ENCODE peak calls at places on chromosomes 12 and 14, in seven cellular contexts. H is GM10248, Z is GM13977, X is epithelial cell of proximal tubule, T is neural crest cell, J is choroid plexus epithelial cell, I is IMR-90. N is an unnamed sample.

GRCh38 chr14:103550451-103551337 is 11.8 kb downstream of the BAG5 start:
- DNase-seq in H (no peak), Z (no peak), X (no peak), T (no peak), J (no peak), I (no peak), N (no peak)

GRCh38 chr14:79825046-79825521 is 386.2 kb downstream of the DIO2 start:
- DNase-seq in H (no peak), Z (no peak), X (peak), T (no peak), J (peak), I (peak), N (peak)

GRCh38 chr14:101731187-101732080 is 30.1 kb upstream of the PPP2R5C start:
- DNase-seq in H (peak), Z (peak), X (peak), T (no peak), J (peak), I (peak), N (peak)

GRCh38 chr12:100401660-100402059 is 44.8 kb downstream of the SLC17A8 start:
- DNase-seq in H (no peak), Z (no peak), X (peak), T (no peak), J (peak), I (peak), N (peak)

GRCh38 chr12:107317751-107318553 is 224.6 kb upstream of the CRY1 start:
- DNase-seq in H (peak), Z (peak), X (no peak), T (peak), J (peak), I (peak), N (peak)

GRCh38 chr12:107328442-107329133 is 235.2 kb upstream of the CRY1 start:
- DNase-seq in H (no peak), Z (no peak), X (peak), T (no peak), J (peak), I (peak), N (peak)

GRCh38 chr12:67855103-67855502 is 134.1 kb upstream of the IFNG-AS1 start:
- DNase-seq in H (no peak), Z (no peak), X (no peak), T (no peak), J (peak), I (no peak), N (no peak)

GRCh38 chr14:91891721-91892220 is 24.4 kb upstream of the TC2N start:
- DNase-seq in H (no peak), Z (no peak), X (no peak), T (no peak), J (no peak), I (no peak), N (peak)

GRCh38 chr12:101127521-101128219 is 82.4 kb downstream of the SLC5A8 start:
- DNase-seq in H (no peak), Z (no peak), X (peak), T (no peak), J (peak), I (peak), N (peak)

GRCh38 chr14:102362084-102362483 is 606 bp downstream of the CINP start:
- DNase-seq in H (peak), Z (peak), X (peak), T (no peak), J (peak), I (peak), N (peak)

GRCh38 chr12:46509135-46509534 is 136.6 kb upstream of the SLC38A2 start:
- DNase-seq in H (no peak), Z (no peak), X (no peak), T (no peak), J (no peak), I (no peak), N (no peak)

GRCh38 chr12:115374480-115375187 is 690.7 kb upstream of the TBX3 start:
- DNase-seq in H (no peak), Z (peak), X (no peak), T (no peak), J (peak), I (no peak), N (no peak)

GRCh38 chr14:86675059-86675458 is 1145.1 kb downstream of the FLRT2 start:
- DNase-seq in H (no peak), Z (no peak), X (no peak), T (no peak), J (no peak), I (no peak), N (no peak)

GRCh38 chr12:32399373-32400113 is at the start of gene FGD4:
- DNase-seq in H (peak), Z (peak), X (no peak), T (peak), J (peak), I (peak), N (peak)

GRCh38 chr14:104499784-104500496 is 79.6 kb upstream of the C14orf180 start:
- DNase-seq in H (no peak), Z (peak), X (no peak), T (no peak), J (no peak), I (no peak), N (no peak)

GRCh38 chr14:74973003-74973614 is 17.7 kb upstream of the PGF start:
- DNase-seq in H (no peak), Z (no peak), X (no peak), T (no peak), J (peak), I (peak), N (peak)

GRCh38 chr12:68455676-68456345 is 123.6 kb upstream of the MDM1 start:
- DNase-seq in H (no peak), Z (no peak), X (no peak), T (no peak), J (peak), I (peak), N (peak)

GRCh38 chr14:77092676-77093075 is 5.4 kb upstream of the CIPC start:
- DNase-seq in H (no peak), Z (no peak), X (no peak), T (no peak), J (no peak), I (no peak), N (no peak)

GRCh38 chr12:57368349-57369095 is 62.3 kb downstream of the R3HDM2 start:
- DNase-seq in H (no peak), Z (no peak), X (peak), T (no peak), J (peak), I (peak), N (no peak)

GRCh38 chr14:59251811-59252771 is 63.6 kb downstream of the DAAM1 start:
- DNase-seq in H (no peak), Z (no peak), X (no peak), T (no peak), J (peak), I (peak), N (peak)

GRCh38 chr12:12774791-12775190 is 10.7 kb upstream of the APOLD1 start:
- DNase-seq in H (no peak), Z (no peak), X (no peak), T (no peak), J (no peak), I (peak), N (no peak)

GRCh38 chr12:91074851-91075250 is 17.0 kb upstream of the KERA start:
- DNase-seq in H (no peak), Z (no peak), X (no peak), T (no peak), J (no peak), I (no peak), N (no peak)

GRCh38 chr12:23202746-23203145 is 577.8 kb downstream of the ETNK1 start:
- DNase-seq in H (no peak), Z (no peak), X (no peak), T (no peak), J (no peak), I (no peak), N (no peak)

GRCh38 chr12:102426599-102427541 is 53.5 kb downstream of the IGF1 start:
- DNase-seq in H (no peak), Z (no peak), X (no peak), T (no peak), J (no peak), I (peak), N (peak)

GRCh38 chr12:122282066-122282465 is 15.8 kb upstream of the VPS33A start:
- DNase-seq in H (no peak), Z (no peak), X (no peak), T (no peak), J (peak), I (peak), N (peak)

GRCh38 chr12:33876618-33877017 is 145.7 kb upstream of the ALG10 start:
- DNase-seq in H (no peak), Z (no peak), X (no peak), T (no peak), J (no peak), I (no peak), N (no peak)
- TF ChIP-seq CTCF in H (no peak), Z (no peak), X (peak), T (peak), J (no peak), I (no peak), N (no peak)

GRCh38 chr12:27009926-27010325 is 4.3 kb downstream of the TM7SF3 start:
- DNase-seq in H (no peak), Z (peak), X (no peak), T (no peak), J (no peak), I (no peak), N (no peak)
- TF ChIP-seq CTCF in H (peak), Z (no peak), X (peak), T (no peak), J (no peak), I (no peak), N (no peak)

GRCh38 chr12:2641209-2641608 is 153.6 kb upstream of the FKBP4 start:
- DNase-seq in H (no peak), Z (no peak), X (no peak), T (peak), J (peak), I (peak), N (peak)
- TF ChIP-seq CTCF in H (no peak), Z (peak), X (peak), T (peak), J (peak), I (peak), N (peak)

DNA sequence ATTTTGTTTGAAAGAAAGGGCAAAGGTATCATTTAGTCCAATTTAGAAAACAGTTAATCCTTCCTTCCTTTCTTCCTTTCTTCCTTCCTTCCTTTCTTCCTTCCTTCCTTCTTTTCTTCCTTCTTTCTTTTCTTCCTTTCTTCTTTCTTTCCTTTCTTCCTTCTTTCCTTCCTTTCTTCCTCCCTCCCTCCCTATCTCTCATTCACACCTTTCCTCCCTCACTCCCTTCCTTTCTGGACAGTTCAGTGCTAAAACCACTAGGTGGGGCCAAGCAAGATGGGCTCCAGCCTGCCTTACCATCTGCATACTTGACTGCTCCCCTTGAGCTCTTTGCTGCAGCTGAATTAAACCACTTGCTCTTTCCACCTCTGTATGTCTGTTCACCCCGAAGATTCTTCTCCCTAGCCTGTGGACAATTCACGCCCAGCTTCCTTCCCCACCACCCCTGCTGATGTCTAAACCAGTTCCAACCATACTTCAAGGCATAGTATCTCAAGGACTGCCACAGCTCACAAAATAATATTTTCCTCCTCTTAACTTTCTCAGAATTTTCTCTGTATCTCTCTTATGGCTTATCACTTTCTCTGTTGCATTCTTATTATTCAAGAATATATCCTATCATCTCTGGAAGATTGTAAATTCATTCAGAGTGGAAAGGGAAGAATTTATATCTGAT is 78.0 kb downstream of the DBX2 start:
- DNase-seq in H (peak), Z (peak), X (no peak), T (peak), J (peak), I (no peak), N (no peak)
- TF ChIP-seq CTCF in H (peak), Z (peak), X (peak), T (peak), J (peak), I (no peak), N (peak)

GRCh38 chr14:53217283-53217994 is 64.3 kb upstream of the DDHD1 start:
- DNase-seq in H (peak), Z (peak), X (no peak), T (peak), J (peak), I (peak), N (peak)
- TF ChIP-seq CTCF in H (peak), Z (peak), X (peak), T (peak), J (peak), I (peak), N (peak)

GRCh38 chr12:5073054-5073453 is 29.4 kb downstream of the KCNA5 start:
- DNase-seq in H (no peak), Z (no peak), X (no peak), T (no peak), J (no peak), I (no peak), N (no peak)
- TF ChIP-seq CTCF in H (no peak), Z (no peak), X (peak), T (peak), J (peak), I (no peak), N (no peak)

GRCh38 chr14:99240512-99241313 is 31.3 kb downstream of the BCL11B start:
- DNase-seq in H (no peak), Z (no peak), X (no peak), T (no peak), J (no peak), I (no peak), N (no peak)

GRCh38 chr14:99239661-99240092 is 32.3 kb downstream of the BCL11B start:
- DNase-seq in H (no peak), Z (no peak), X (no peak), T (no peak), J (no peak), I (no peak), N (no peak)

GRCh38 chr14:99237288-99237687 is 34.7 kb downstream of the BCL11B start:
- DNase-seq in H (no peak), Z (no peak), X (no peak), T (no peak), J (no peak), I (no peak), N (no peak)

GRCh38 chr14:99236386-99237133 is 35.4 kb downstream of the BCL11B start:
- DNase-seq in H (no peak), Z (no peak), X (no peak), T (no peak), J (no peak), I (no peak), N (no peak)

DNA sequence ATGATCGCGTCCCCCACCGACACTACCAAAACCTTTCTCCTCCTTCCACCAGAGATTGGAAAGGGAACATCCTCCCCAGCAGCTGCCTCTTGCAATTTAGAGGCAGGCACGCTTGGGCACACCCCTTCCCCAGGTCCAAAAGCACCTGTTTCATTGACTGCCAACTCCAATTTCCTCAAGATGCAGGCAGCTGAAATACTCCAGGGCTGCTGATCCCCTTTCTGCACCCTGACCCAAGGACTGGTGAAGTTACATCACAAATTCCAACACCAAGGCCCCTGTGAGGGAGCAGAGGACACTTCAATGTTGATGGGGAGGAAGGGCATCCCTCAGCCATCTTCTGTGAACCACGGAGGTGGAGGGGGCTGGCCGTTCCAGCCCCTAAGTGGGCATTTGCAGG is 33.8 kb downstream of the BCL11B start:
- DNase-seq in H (no peak), Z (no peak), X (no peak), T (no peak), J (no peak), I (no peak), N (no peak)
- TF ChIP-seq CTCF in H (no peak), Z (no peak), X (no peak), T (no peak), J (no peak), I (no peak), N (no peak)